ENCODE peak calls at places on chromosome 19, in four cellular contexts. C is K562, J is HepG2, M is GM12878. T is an unnamed sample.

GRCh38 chr19:35447870-35448492 is at the start of gene FFAR2:
- DNase-seq in J (no peak), C (no peak), M (no peak), T (no peak)

GRCh38 chr19:5128251-5128931 is 159.5 kb downstream of the KDM4B start:
- DNase-seq in C (peak), M (no peak), J (no peak), T (peak)

GRCh38 chr19:11096210-11096841 is 7.1 kb downstream of the LDLR start:
- DNase-seq in C (no peak), J (no peak), M (peak), T (no peak)

GRCh38 chr19:14322889-14323463 is 58.3 kb upstream of the ADGRE5 start:
- DNase-seq in C (no peak), M (no peak), J (no peak), T (no peak)

GRCh38 chr19:14678199-14678598 is 3.6 kb upstream of the ADGRE3 start:
- DNase-seq in J (no peak), C (no peak), M (no peak), T (no peak)

GRCh38 chr19:35704218-35704617 is at the start of gene ZBTB32:
- DNase-seq in M (no peak), C (peak), J (no peak), T (no peak)

GRCh38 chr19:7477758-7478157 is 11.1 kb downstream of the PEX11G start:
- DNase-seq in C (no peak), M (no peak), J (no peak), T (no peak)

GRCh38 chr19:42497492-42498226 is 30.6 kb downstream of the CEACAM1 start:
- DNase-seq in M (peak), C (no peak), J (peak), T (no peak)

GRCh38 chr19:3535235-3535921 is 3.6 kb upstream of the TEKTIP1 start:
- DNase-seq in J (no peak), M (no peak), C (no peak), T (no peak)

GRCh38 chr19:10111405-10111811 is at the start of gene P2RY11:
- DNase-seq in J (no peak), C (no peak), M (peak), T (no peak)

GRCh38 chr19:7676376-7676775 is 514 bp upstream of the MCEMP1 start:
- DNase-seq in M (no peak), J (no peak), C (no peak), T (no peak)

GRCh38 chr19:53903055-53903680 is 5.9 kb upstream of the CACNG7 start:
- DNase-seq in C (peak), J (peak), M (no peak), T (no peak)

GRCh38 chr19:29819300-29819699 is 7.5 kb downstream of the CCNE1 start:
- DNase-seq in J (no peak), C (no peak), M (no peak), T (no peak)

GRCh38 chr19:10228925-10229324 is 2.2 kb downstream of the S1PR2 start:
- DNase-seq in M (no peak), J (peak), C (peak), T (peak)

GRCh38 chr19:10706990-10707389 is 5.8 kb downstream of the QTRT1 start:
- DNase-seq in J (peak), C (no peak), M (no peak), T (no peak)

GRCh38 chr19:16199275-16199932 is 1.7 kb downstream of the AP1M1 start:
- DNase-seq in M (no peak), J (no peak), C (no peak), T (peak)

GRCh38 chr19:46839752-46840151 is 10.9 kb downstream of the AP2S1 start:
- DNase-seq in C (no peak), J (no peak), M (no peak), T (no peak)

GRCh38 chr19:3544742-3545668 is 6.0 kb downstream of the TEKTIP1 start:
- DNase-seq in M (no peak), C (peak), J (peak), T (peak)

GRCh38 chr19:44800461-44800860 is 8.4 kb upstream of the BCAM start:
- DNase-seq in M (peak), J (peak), C (peak), T (peak)

GRCh38 chr19:13974073-13974472 is 21.8 kb downstream of the DCAF15 start:
- DNase-seq in J (no peak), M (no peak), C (peak), T (peak)

GRCh38 chr19:32397736-32398135 is 7.8 kb upstream of the DPY19L3 start:
- DNase-seq in C (peak), M (no peak), J (peak), T (no peak)

GRCh38 chr19:3687774-3688706 is 12.2 kb downstream of the PIP5K1C start:
- DNase-seq in C (no peak), J (peak), M (no peak), T (no peak)

GRCh38 chr19:52535831-52536800 is 8.6 kb downstream of the ZNF808 start:
- DNase-seq in J (no peak), M (peak), C (no peak), T (no peak)

GRCh38 chr19:4543856-4544647 is 4.2 kb upstream of the LRG1 start:
- DNase-seq in M (no peak), C (no peak), J (no peak), T (no peak)

GRCh38 chr19:23547156-23547555 is 139.9 kb downstream of the ZNF675 start:
- DNase-seq in J (no peak), C (no peak), M (no peak), T (no peak)

GRCh38 chr19:11378319-11379189 is 4.1 kb downstream of the SWSAP1 start:
- DNase-seq in J (peak), C (peak), M (no peak), T (no peak)

GRCh38 chr19:48627211-48627864 is 8.0 kb downstream of the SPHK2 start:
- DNase-seq in M (no peak), J (peak), C (no peak), T (no peak)

GRCh38 chr19:30648321-30648720 is 276.1 kb downstream of the ZNF536 start:
- DNase-seq in C (no peak), M (no peak), J (no peak), T (no peak)

GRCh38 chr19:10339380-10339960 is at the start of gene ICAM3:
- DNase-seq in M (peak), J (no peak), C (no peak), T (no peak)

GRCh38 chr19:30236006-30236405 is 136.2 kb upstream of the ZNF536 start:
- DNase-seq in J (no peak), C (no peak), M (no peak), T (no peak)

GRCh38 chr19:54153731-54154326 is 5.7 kb downstream of the LENG1 start:
- DNase-seq in M (no peak), J (no peak), C (no peak), T (no peak)

GRCh38 chr19:16330368-16330801 is 5.8 kb downstream of the KLF2 start:
- DNase-seq in J (peak), C (peak), M (no peak), T (no peak)

GRCh38 chr19:45451850-45452387 is 15.9 kb upstream of the FOSB start:
- DNase-seq in M (no peak), C (no peak), J (no peak), T (no peak)

GRCh38 chr19:29267701-29268100 is 54.8 kb upstream of the UQCRFS1 start:
- DNase-seq in J (no peak), C (no peak), M (no peak), T (no peak)

DNA sequence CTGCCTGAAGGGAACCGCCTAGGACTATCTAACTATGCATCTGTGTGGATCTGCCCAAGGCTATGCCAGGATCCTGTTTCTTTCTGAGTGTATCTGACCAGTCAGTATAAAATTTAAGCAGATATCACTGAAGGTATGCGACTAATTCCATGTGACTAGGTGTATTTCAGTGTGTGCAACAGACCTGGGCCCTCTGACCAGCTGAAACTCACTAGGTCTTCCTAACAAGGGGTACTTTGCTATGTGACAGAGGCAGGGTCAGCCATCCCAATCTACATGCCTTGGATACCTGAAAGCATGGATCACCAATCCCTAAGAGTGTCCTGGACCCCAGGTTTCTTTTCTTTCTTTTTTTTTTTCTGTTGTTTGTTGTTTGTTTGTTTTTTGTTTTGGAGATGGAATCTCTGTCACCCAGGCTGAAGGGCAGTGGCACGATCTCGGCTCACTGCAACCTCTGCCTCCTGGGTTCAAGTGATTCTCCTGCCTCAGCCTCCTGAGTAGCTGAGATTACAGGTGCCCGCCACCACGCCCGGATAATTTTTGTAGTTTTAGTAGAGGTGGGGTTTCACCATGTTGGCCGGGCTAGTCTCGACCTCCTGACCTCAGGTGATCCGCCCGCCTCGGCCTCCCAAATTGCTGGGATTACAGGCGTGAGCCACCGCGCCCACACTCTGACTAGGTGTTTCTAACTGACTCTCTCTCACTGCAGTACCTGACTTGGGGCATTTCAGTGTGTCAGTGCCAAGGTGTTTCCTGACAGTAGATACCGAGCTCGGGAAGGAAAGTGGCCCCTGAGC is 43.5 kb downstream of the FCGBP start:
- DNase-seq in M (no peak), J (no peak), C (no peak), T (no peak)
- TF ChIP-seq BHLHE40 in M (no peak), J (no peak), C (no peak), T (no peak)

DNA sequence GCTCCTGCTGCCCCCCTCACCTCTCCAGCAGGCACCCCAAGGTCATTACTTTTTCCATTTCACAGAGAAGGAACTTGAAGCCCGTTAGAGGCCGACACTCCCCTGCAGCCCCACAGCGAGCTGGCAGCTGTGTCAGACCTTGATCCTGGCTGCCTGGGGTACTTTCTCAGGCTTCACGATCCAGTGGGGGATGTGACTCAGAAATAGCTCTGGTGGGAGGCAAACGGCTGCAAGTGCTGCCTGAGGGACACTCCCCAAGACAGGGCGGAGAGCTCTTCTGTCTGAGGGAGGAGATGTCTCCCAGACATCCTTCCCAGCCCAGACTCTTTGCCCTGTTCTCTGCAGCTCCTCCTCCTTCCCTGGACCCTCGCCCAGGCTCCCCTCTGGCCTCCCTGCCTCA is 4.8 kb downstream of the TSKS start:
- DNase-seq in M (no peak), C (no peak), J (no peak), T (no peak)
- TF ChIP-seq TARDBP in M (no peak), C (no peak), J (no peak), T (no peak)

GRCh38 chr19:6272913-6273600 is 6.7 kb downstream of the MLLT1 start:
- DNase-seq in M (no peak), J (no peak), C (peak), T (peak)
- TF ChIP-seq SP1 in M (no peak), J (no peak), C (no peak), T (no peak)

GRCh38 chr19:17391371-17392151 is 2.4 kb downstream of the CCDC194 start:
- DNase-seq in J (no peak), M (no peak), C (no peak), T (no peak)
- TF ChIP-seq BHLHE40 in J (no peak), M (peak), C (no peak), T (no peak)

GRCh38 chr19:18984251-18984650 is 43.2 kb upstream of the HOMER3 start:
- DNase-seq in C (no peak), M (no peak), J (no peak), T (no peak)

GRCh38 chr19:18987456-18987855 is 45.9 kb downstream of the SUGP2 start:
- DNase-seq in C (no peak), M (no peak), J (no peak), T (no peak)

GRCh38 chr19:18982669-18983068 is 41.7 kb upstream of the HOMER3 start:
- DNase-seq in J (no peak), C (no peak), M (no peak), T (no peak)

GRCh38 chr19:18989316-18989715 is 44.0 kb downstream of the SUGP2 start:
- DNase-seq in C (no peak), J (no peak), M (no peak), T (no peak)

GRCh38 chr19:18985257-18985656 is 44.2 kb upstream of the HOMER3 start:
- DNase-seq in J (no peak), M (no peak), C (no peak), T (no peak)
- TF ChIP-seq TARDBP in J (no peak), M (no peak), C (no peak), T (no peak)

GRCh38 chr19:21694171-21694906 is 73.0 kb downstream of the ZNF100 start:
- DNase-seq in C (peak), J (no peak), M (no peak), T (no peak)
- TF ChIP-seq SP1 in C (no peak), J (no peak), M (no peak), T (no peak)

DNA sequence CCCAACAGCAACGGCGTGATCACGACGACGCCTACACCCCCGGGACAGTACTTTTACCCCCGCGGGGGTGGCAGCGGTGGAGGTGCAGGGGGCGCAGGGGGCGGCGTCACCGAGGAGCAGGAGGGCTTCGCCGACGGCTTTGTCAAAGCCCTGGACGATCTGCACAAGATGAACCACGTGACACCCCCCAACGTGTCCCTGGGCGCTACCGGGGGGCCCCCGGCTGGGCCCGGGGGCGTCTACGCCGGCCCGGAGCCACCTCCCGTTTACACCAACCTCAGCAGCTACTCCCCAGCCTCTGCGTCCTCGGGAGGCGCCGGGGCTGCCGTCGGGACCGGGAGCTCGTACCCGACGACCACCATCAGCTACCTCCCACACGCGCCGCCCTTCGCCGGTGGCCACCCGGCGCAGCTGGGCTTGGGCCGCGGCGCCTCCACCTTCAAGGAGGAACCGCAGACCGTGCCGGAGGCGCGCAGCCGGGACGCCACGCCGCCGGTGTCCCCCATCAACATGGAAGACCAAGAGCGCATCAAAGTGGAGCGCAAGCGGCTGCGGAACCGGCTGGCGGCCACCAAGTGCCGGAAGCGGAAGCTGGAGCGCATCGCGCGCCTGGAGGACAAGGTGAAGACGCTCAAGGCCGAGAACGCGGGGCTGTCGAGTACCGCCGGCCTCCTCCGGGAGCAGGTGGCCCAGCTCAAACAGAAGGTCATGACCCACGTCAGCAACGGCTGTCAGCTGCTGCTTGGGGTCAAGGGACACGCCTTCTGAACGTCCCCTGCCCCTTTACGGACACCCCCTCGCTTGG is 964 bp downstream of the JUNB start:
- DNase-seq in M (no peak), C (peak), J (peak), T (no peak)
- TF ChIP-seq BHLHE40 in M (peak), C (peak), J (no peak), T (no peak)